ENCODE peak calls at places on chromosomes 5 and 9, in four cellular contexts. G, M, H and I are unnamed samples. For H3K27me3 and H3K36me3, the result is how much of the 10 kb centered on the place peaks cover.

GRCh38 chr5:76579166-76579765 is 43.9 kb downstream of the F2RL2 start:
- DNase-seq in M (no peak), H (no peak), G (no peak), I (no peak)

GRCh38 chr9:117073071-117073470 is 341.8 kb downstream of the ASTN2 start:
- DNase-seq in H (no peak), G (no peak), M (no peak), I (no peak)

GRCh38 chr5:160390787-160391696 is 8.8 kb downstream of the FAM200C start:
- DNase-seq in M (no peak), G (no peak), H (no peak), I (no peak)

GRCh38 chr9:38682713-38683112 is 37.2 kb downstream of the FAM240B start:
- DNase-seq in G (no peak), H (peak), M (no peak), I (no peak)

GRCh38 chr9:112654282-112654681 is 63.6 kb downstream of the INIP start:
- DNase-seq in M (no peak), G (no peak), H (no peak), I (no peak)

GRCh38 chr9:111016046-111017026 is 21.9 kb downstream of the LPAR1 start:
- DNase-seq in G (no peak), H (no peak), M (no peak), I (no peak)

GRCh38 chr9:90458485-90458884 is 184.1 kb downstream of the DIRAS2 start:
- DNase-seq in M (no peak), H (no peak), G (no peak), I (no peak)

GRCh38 chr5:88882321-88883038 is 504 bp downstream of the MEF2C start:
- DNase-seq in H (no peak), M (no peak), G (no peak), I (no peak)

GRCh38 chr9:114275246-114275994 is 47.5 kb upstream of the ORM1 start:
- DNase-seq in G (peak), H (no peak), M (peak), I (no peak)

GRCh38 chr5:77892061-77893010 is 116.2 kb upstream of the TBCA start:
- DNase-seq in H (no peak), M (no peak), G (no peak), I (no peak)

GRCh38 chr9:87497080-87497603 is 525 bp upstream of the DAPK1 start:
- DNase-seq in H (no peak), G (no peak), M (no peak), I (no peak)

GRCh38 chr9:114837923-114838322 is 32.1 kb upstream of the TNFSF15 start:
- DNase-seq in M (no peak), G (no peak), H (no peak), I (no peak)

GRCh38 chr5:142245776-142246175 is 79.0 kb downstream of the SPRY4 start:
- DNase-seq in G (no peak), M (no peak), H (no peak), I (no peak)

GRCh38 chr9:38359297-38359653 is 33.2 kb upstream of the ALDH1B1 start:
- DNase-seq in H (no peak), G (no peak), M (no peak), I (no peak)

GRCh38 chr5:17118631-17119030 is 98.8 kb upstream of the BASP1 start:
- DNase-seq in G (no peak), M (no peak), H (peak), I (peak)

GRCh38 chr9:126401581-126401980 is 75.0 kb downstream of the MVB12B start:
- DNase-seq in G (no peak), M (no peak), H (no peak), I (no peak)

GRCh38 chr5:53335115-53335514 is 145.3 kb upstream of the FST start:
- DNase-seq in H (no peak), G (no peak), M (no peak), I (peak)

GRCh38 chr5:4551034-4551433 is 589.1 kb upstream of the ADAMTS16 start:
- DNase-seq in H (no peak), G (no peak), M (no peak), I (no peak)

GRCh38 chr9:115333671-115334070 is 215.7 kb upstream of the TNC start:
- DNase-seq in G (no peak), M (no peak), H (no peak), I (no peak)

GRCh38 chr9:18791074-18791473 is 241.9 kb downstream of the SAXO1 start:
- DNase-seq in G (no peak), M (no peak), H (no peak), I (peak)

GRCh38 chr9:68704498-68704803 is 589 bp upstream of the PIP5K1B start:
- DNase-seq in H (no peak), M (no peak), G (no peak), I (no peak)

GRCh38 chr9:84238652-84239051 is 101.9 kb downstream of the SLC28A3 start:
- DNase-seq in H (no peak), M (no peak), G (no peak), I (no peak)

GRCh38 chr5:79845448-79846197 is 145.4 kb downstream of the MTX3 start:
- DNase-seq in M (no peak), G (no peak), H (peak), I (no peak)

GRCh38 chr5:87829214-87829551 is 416.5 kb upstream of the CCNH start:
- DNase-seq in M (peak), G (peak), H (peak), I (no peak)

GRCh38 chr5:33824516-33825195 is 67.1 kb downstream of the ADAMTS12 start:
- DNase-seq in G (no peak), M (no peak), H (no peak), I (no peak)

GRCh38 chr9:98795970-98796363 is 388 bp downstream of the ANKS6 start:
- DNase-seq in G (peak), H (peak), M (no peak), I (no peak)

GRCh38 chr9:36950389-36950788 is 83.7 kb downstream of the PAX5 start:
- DNase-seq in H (no peak), M (no peak), G (no peak), I (no peak)

GRCh38 chr5:171201285-171201684 is 107.8 kb upstream of the TLX3 start:
- DNase-seq in M (no peak), H (no peak), G (no peak), I (no peak)

GRCh38 chr5:91101777-91102379 is 281.2 kb downstream of the ARRDC3 start:
- DNase-seq in M (peak), H (peak), G (peak), I (peak)

GRCh38 chr9:27489087-27489876 is 34.8 kb upstream of the IFNK start:
- DNase-seq in G (no peak), M (no peak), H (no peak), I (no peak)

GRCh38 chr9:119788876-119789275 is 419.6 kb upstream of the BRINP1 start:
- DNase-seq in G (no peak), M (no peak), H (no peak), I (no peak)

GRCh38 chr5:2708132-2708531 is 43.3 kb downstream of the IRX2 start:
- DNase-seq in H (no peak), G (no peak), M (no peak), I (no peak)

GRCh38 chr5:107805819-107806218 is 135.1 kb upstream of the EFNA5 start:
- DNase-seq in H (no peak), G (no peak), M (no peak), I (no peak)

GRCh38 chr5:5699062-5699461 is 276.6 kb downstream of the ICE1 start:
- DNase-seq in M (no peak), G (no peak), H (no peak), I (peak)

GRCh38 chr5:143337946-143338345 is 65.5 kb downstream of the NR3C1 start:
- DNase-seq in G (no peak), M (no peak), H (no peak), I (no peak)

GRCh38 chr9:74861773-74862172 is 25.9 kb downstream of the TRPM6 start:
- DNase-seq in H (no peak), M (no peak), G (no peak), I (no peak)

GRCh38 chr5:93305984-93306383 is 275.0 kb downstream of the NR2F1-AS1 start:
- DNase-seq in G (no peak), M (no peak), H (no peak), I (no peak)

GRCh38 chr5:143229426-143229895 is 174.0 kb downstream of the NR3C1 start:
- DNase-seq in M (no peak), G (no peak), H (no peak), I (no peak)

GRCh38 chr5:2262620-2263019 is 379.9 kb upstream of the IRX4 start:
- DNase-seq in G (no peak), M (no peak), H (no peak), I (no peak)

GRCh38 chr5:12392246-12392645 is 488.0 kb upstream of the CTNND2 start:
- DNase-seq in H (no peak), M (no peak), G (no peak), I (no peak)

GRCh38 chr9:80086822-80087345 is 515.1 kb downstream of the TLE4 start:
- DNase-seq in G (no peak), M (no peak), H (no peak), I (no peak)
- H3K27ac ChIP-seq in G (no peak), M (no peak), H (no peak), I (no peak)

GRCh38 chr5:119840175-119840574 is 210.8 kb downstream of the FAM170A start:
- DNase-seq in M (no peak), H (no peak), G (no peak), I (no peak)
- H3K27me3 ChIP-seq in M (under half), H (under half), G (under half), I (under half)

GRCh38 chr9:129637102-129637501 is 4.8 kb downstream of the ASB6 start:
- DNase-seq in H (no peak), M (no peak), G (no peak), I (no peak)
- H3K36me3 ChIP-seq in H (half or more), M (under half), G (under half), I (under half)

DNA sequence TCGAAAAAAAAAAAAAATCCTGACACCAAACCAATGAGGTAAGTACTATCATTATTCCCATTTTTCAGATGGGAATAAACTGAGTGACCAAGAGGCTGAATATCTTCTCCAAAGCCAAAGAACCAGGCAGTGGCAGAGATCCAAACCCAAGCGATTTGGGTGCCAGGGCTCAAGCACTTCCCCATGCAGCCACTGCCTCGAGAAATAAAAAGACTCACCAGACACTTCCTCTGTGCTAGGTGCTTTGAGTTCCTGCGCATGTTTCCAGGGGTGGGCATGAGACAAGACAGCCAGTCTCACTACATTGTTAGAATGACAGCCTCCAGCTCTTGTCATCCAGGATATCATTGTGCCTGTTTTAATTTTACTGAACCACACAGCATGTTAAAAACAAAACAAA is 2.3 kb upstream of the RPL26L1 start:
- DNase-seq in H (no peak), M (no peak), G (no peak), I (no peak)
- H3K27ac ChIP-seq in H (no peak), M (no peak), G (no peak), I (no peak)

DNA sequence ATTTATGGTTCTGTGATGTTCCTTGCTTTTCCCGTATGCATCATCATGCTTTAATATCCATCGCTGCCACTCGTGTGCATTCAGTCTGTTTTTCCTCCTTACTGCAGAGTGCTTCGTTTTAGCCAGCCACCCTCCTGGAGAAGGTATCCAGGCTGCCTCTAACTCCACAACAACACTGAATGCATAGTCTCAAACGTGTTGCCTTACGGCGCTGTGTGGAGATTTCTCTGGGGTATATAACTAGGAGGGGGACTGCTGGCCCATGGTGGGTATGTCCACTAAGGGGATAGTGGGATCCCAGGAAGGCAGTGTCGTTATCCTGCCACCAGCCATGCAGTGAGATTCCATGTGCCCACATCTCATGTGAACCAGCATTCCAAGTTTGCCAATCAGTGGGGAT is 16.4 kb downstream of the BTNL9 start:
- DNase-seq in M (no peak), G (no peak), H (no peak), I (no peak)
- H3K27me3 ChIP-seq in M (under half), G (under half), H (under half), I (under half)

GRCh38 chr5:61162832-61163567 is 732 bp upstream of the SMIM15 start:
- DNase-seq in M (no peak), H (no peak), G (no peak), I (peak)

GRCh38 chr5:61162010-61162831 is at the start of gene SMIM15:
- DNase-seq in H (peak), M (peak), G (peak), I (peak)

GRCh38 chr5:61159841-61160240 is 2.4 kb downstream of the SMIM15 start:
- DNase-seq in H (no peak), M (no peak), G (no peak), I (no peak)

GRCh38 chr5:61160497-61160896 is 1.8 kb downstream of the SMIM15 start:
- DNase-seq in H (no peak), G (no peak), M (no peak), I (no peak)

GRCh38 chr5:61159070-61159469 is 3.2 kb downstream of the SMIM15 start:
- DNase-seq in H (no peak), G (no peak), M (no peak), I (no peak)
- H3K36me3 ChIP-seq in H (under half), G (under half), M (under half), I (under half)

GRCh38 chr5:10607023-10607665 is 43.3 kb downstream of the ANKRD33B start:
- DNase-seq in M (no peak), G (no peak), H (peak), I (no peak)
- H3K27ac ChIP-seq in M (no peak), G (no peak), H (peak), I (no peak)

DNA sequence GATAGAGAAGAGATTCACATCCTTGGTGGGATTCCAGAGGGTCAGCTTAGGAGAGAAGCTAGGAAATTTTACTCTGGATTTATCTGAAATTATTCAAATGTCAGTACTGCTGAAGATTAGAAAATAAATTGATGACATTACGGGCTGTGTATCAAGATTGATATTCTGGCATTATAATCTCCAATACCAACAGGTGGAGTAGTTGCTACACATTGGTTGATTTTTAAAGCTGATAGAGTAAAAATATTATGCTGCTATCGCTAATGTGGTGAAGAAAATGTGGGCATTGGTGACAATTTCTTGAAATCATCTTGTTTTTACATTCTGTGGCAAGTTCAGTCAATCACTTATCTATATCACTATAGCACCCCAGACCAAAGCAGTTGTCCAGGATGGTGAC is 378.5 kb downstream of the MTRR start:
- DNase-seq in M (no peak), H (no peak), G (no peak), I (no peak)
- H3K27me3 ChIP-seq in M (under half), H (under half), G (under half), I (under half)